ENCODE peak calls at places on chromosomes 3 and 15, in eight cellular contexts. I, E, X, J, Q, M, S and K are unnamed samples.

GRCh38 chr15:58457466-58457965 is 25.7 kb downstream of the LIPC start:
- DNase-seq in S (no peak), J (no peak), E (peak), I (no peak), Q (no peak), X (no peak), M (no peak), K (no peak)

GRCh38 chr3:52831500-52832301 is 1.2 kb upstream of the ITIH4 start:
- DNase-seq in M (no peak), X (peak), I (no peak), Q (peak), E (peak), J (no peak), S (peak), K (no peak)

GRCh38 chr3:50297384-50297775 is 1.8 kb downstream of the HYAL3 start:
- DNase-seq in E (no peak), I (no peak), S (peak), M (no peak), Q (peak), X (no peak), J (peak), K (no peak)

GRCh38 chr3:117586161-117586560 is 876.6 kb downstream of the TUSC7 start:
- DNase-seq in E (no peak), M (no peak), I (no peak), J (no peak), Q (no peak), S (no peak), X (no peak), K (no peak)

GRCh38 chr15:91552555-91552954 is 301.0 kb upstream of the SLCO3A1 start:
- DNase-seq in S (no peak), X (no peak), I (no peak), M (no peak), Q (no peak), E (no peak), J (no peak), K (no peak)

GRCh38 chr3:101850327-101851048 is 1.2 kb downstream of the NFKBIZ start:
- DNase-seq in E (peak), J (no peak), X (no peak), Q (no peak), S (no peak), I (peak), M (no peak), K (peak)

GRCh38 chr3:61966200-61966599 is 404.8 kb downstream of the PTPRG start:
- DNase-seq in E (no peak), X (no peak), J (no peak), I (no peak), Q (no peak), M (no peak), S (no peak), K (no peak)

GRCh38 chr3:168071535-168071934 is 24.2 kb downstream of the GOLIM4 start:
- DNase-seq in M (no peak), I (no peak), X (no peak), S (no peak), J (no peak), E (peak), Q (no peak), K (no peak)

GRCh38 chr3:160331127-160331937 is 67.7 kb downstream of the IFT80 start:
- DNase-seq in I (no peak), X (no peak), Q (no peak), E (peak), J (no peak), M (no peak), S (no peak), K (no peak)

GRCh38 chr3:131543714-131544113 is 40.9 kb upstream of the MRPL3 start:
- DNase-seq in I (no peak), E (peak), S (peak), X (peak), Q (peak), M (peak), J (peak), K (no peak)

GRCh38 chr15:83305696-83306291 is 21.3 kb upstream of the BNC1 start:
- DNase-seq in M (peak), E (no peak), X (peak), I (no peak), J (no peak), S (peak), Q (no peak), K (no peak)

GRCh38 chr15:68371851-68372250 is 60.1 kb downstream of the ITGA11 start:
- DNase-seq in M (no peak), Q (no peak), I (no peak), J (no peak), S (no peak), E (no peak), X (no peak), K (no peak)

GRCh38 chr3:150149651-150150051 is 179.0 kb upstream of the PFN2 start:
- DNase-seq in S (no peak), E (peak), Q (no peak), J (no peak), X (no peak), I (no peak), M (no peak), K (no peak)

GRCh38 chr3:45145681-45146614 is at the start of gene CDCP1:
- DNase-seq in E (no peak), Q (no peak), X (peak), S (peak), I (no peak), J (no peak), M (peak), K (no peak)

GRCh38 chr15:44788748-44789147 is 52.4 kb downstream of the TRIM69 start:
- DNase-seq in X (no peak), E (no peak), S (no peak), Q (no peak), J (no peak), I (peak), M (no peak), K (peak)

GRCh38 chr15:98315951-98316350 is 332.4 kb upstream of the IGF1R start:
- DNase-seq in S (no peak), J (no peak), X (no peak), M (no peak), Q (no peak), I (no peak), E (no peak), K (no peak)

GRCh38 chr15:60673918-60674558 is 195.1 kb upstream of the ICE2 start:
- DNase-seq in X (peak), Q (peak), I (no peak), J (no peak), M (peak), S (peak), E (peak), K (no peak)

GRCh38 chr15:50828610-50829206 is 63.2 kb upstream of the SPPL2A start:
- DNase-seq in Q (peak), I (no peak), M (no peak), J (no peak), E (peak), S (no peak), X (no peak), K (no peak)

GRCh38 chr15:28994142-28994829 is 108.5 kb downstream of the APBA2 start:
- DNase-seq in Q (no peak), J (no peak), X (no peak), S (no peak), E (no peak), M (no peak), I (peak), K (no peak)

GRCh38 chr15:81296673-81297072 is 27.3 kb downstream of the STARD5 start:
- DNase-seq in I (peak), J (peak), E (no peak), M (peak), S (peak), Q (no peak), X (no peak), K (peak)

GRCh38 chr15:69289312-69290146 is 9.2 kb upstream of the PAQR5 start:
- DNase-seq in J (no peak), Q (no peak), M (no peak), E (no peak), I (no peak), X (no peak), S (no peak), K (no peak)

GRCh38 chr3:69787436-69788168 is 48.3 kb downstream of the MITF start:
- DNase-seq in M (no peak), S (no peak), E (peak), Q (no peak), J (no peak), I (no peak), X (no peak), K (no peak)

GRCh38 chr3:108090701-108091497 is at the start of gene CD47:
- DNase-seq in X (peak), Q (peak), J (peak), E (peak), S (peak), I (peak), M (peak), K (peak)

GRCh38 chr3:57464801-57465200 is 79.3 kb downstream of the DNAH12 start:
- DNase-seq in I (no peak), M (no peak), X (no peak), S (no peak), J (no peak), E (peak), Q (no peak), K (no peak)

GRCh38 chr3:152350139-152350538 is 81.4 kb downstream of the MBNL1 start:
- DNase-seq in Q (no peak), J (no peak), X (no peak), S (no peak), M (no peak), I (no peak), E (no peak), K (no peak)

GRCh38 chr15:85381850-85382751 is 1.7 kb downstream of the AKAP13 start:
- DNase-seq in I (no peak), X (no peak), E (no peak), M (no peak), Q (no peak), J (no peak), S (no peak), K (no peak)
- H3K27ac ChIP-seq in I (no peak), X (peak), E (no peak), M (peak), Q (peak), J (peak), S (no peak), K (no peak)

GRCh38 chr3:142065932-142066331 is 83.4 kb downstream of the TFDP2 start:
- DNase-seq in J (no peak), Q (no peak), I (no peak), M (no peak), E (no peak), X (no peak), S (no peak), K (no peak)
- H3K4me3 ChIP-seq in J (no peak), Q (no peak), I (no peak), M (no peak), E (no peak), X (no peak), S (no peak), K (no peak)

DNA sequence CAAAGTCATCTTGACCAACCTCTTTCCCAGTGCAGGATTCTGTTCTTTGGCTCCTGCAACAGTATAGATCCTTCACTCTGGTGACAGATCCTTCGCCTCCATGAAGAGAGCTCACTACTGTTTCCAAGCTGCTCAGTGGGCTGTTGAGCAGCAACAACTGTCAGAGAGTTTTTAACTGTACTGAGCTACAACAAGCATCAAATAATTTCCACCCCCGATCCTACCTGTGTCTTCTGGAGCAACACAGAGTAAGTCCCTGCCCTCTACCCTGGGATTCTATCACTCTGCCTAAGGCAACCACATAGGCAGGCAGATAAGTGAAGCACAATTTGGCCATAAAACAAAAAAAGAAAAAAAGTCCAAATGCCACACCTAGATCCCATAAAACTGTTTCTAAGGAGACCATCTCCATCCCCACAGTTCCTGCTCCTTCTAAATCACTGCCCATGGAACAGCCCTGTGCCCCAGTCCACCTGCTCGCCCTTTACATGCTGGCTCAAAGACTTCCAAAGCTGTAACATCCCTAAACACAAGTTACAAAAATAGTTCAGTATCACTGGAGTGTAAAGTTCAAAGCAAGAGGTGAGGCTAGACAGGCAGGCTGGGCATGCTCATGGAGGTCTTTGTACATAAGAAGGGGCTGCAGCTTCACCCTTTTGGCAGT is 37.8 kb upstream of the ANPEP start:
- DNase-seq in S (no peak), Q (no peak), X (no peak), M (no peak), E (no peak), I (no peak), J (no peak), K (no peak)
- H3K27ac ChIP-seq in S (peak), Q (no peak), X (no peak), M (no peak), E (no peak), I (no peak), J (no peak), K (no peak)

DNA sequence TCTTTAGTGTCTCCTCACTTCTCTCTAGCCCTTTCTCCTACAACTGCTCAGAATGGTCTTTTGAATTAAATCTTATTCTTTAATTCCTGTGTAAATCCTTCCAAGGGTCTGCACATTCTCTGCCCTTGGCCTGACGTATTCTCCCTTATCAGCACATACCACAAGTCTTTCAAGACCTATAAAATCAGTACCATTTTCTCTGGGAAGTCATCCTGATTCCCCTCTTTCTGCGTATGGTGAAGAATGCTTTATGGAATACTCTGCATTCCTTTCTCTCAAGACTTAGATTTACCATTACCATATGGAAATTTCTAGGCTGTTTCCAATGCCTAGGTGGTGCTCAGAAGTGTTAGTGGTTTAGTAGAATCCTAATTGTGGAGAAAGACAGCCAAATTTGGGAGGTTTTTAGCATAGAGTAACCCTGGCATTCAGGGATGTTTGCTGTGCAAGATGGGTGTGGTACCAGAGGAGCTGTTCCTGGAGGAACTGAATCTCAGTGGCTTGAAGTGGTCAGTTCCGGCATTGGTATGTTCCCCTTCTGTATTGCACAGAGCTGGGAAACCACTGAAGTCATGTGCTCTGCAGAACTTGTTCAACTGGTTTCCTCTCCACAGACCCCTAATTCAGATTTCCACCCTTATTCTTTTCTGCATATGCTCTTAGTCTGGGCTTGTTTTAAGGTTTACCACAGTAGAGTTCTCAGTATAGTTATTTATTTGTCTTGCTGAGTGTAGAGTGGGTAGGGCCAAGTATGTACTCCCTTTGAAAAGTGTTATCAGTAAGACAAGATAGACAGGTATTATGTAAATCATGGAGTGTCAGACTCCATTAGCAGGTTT is 24.5 kb downstream of the IQGAP1 start:
- DNase-seq in S (peak), I (no peak), Q (no peak), J (no peak), E (peak), X (peak), M (peak), K (no peak)
- H3K4me3 ChIP-seq in S (no peak), I (peak), Q (no peak), J (no peak), E (no peak), X (no peak), M (peak), K (peak)

DNA sequence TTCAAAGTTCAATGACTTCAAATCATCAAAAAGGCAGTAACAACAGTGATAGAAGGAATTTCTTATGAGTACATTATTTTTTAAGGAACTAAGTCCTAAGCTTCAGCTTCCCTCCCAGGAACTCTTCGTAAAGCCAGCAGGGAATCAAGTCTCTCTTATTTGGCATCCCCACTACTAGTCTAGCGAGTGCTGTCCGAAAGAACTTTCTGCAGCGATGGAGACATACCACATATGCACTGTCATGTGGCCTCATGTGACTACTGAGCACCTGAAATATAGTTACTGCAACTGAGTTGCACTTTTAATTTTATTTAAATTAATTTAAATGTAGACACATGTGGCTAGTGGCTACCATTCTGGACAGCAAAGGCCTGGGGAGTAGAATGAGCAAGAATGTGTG is 23.9 kb downstream of the TSPAN3 start:
- DNase-seq in S (no peak), M (no peak), E (no peak), X (no peak), J (no peak), Q (no peak), I (no peak), K (no peak)
- H3K27ac ChIP-seq in S (no peak), M (no peak), E (no peak), X (no peak), J (no peak), Q (no peak), I (no peak), K (no peak)

GRCh38 chr3:86381247-86381646 is 609.7 kb downstream of the VGLL3 start:
- DNase-seq in S (no peak), Q (no peak), X (no peak), E (no peak), M (no peak), I (no peak), J (no peak), K (no peak)
- H3K4me3 ChIP-seq in S (no peak), Q (no peak), X (no peak), E (no peak), M (no peak), I (no peak), J (no peak), K (no peak)

GRCh38 chr15:62901916-62902554 is 140.5 kb upstream of the TPM1 start:
- DNase-seq in M (no peak), J (no peak), S (no peak), I (no peak), Q (no peak), X (no peak), E (no peak), K (no peak)
- H3K27ac ChIP-seq in M (no peak), J (peak), S (no peak), I (no peak), Q (no peak), X (peak), E (no peak), K (no peak)

GRCh38 chr15:25786040-25786439 is 77.1 kb downstream of the ATP10A start:
- DNase-seq in I (no peak), S (no peak), J (no peak), E (no peak), Q (no peak), M (no peak), X (no peak), K (no peak)

GRCh38 chr15:25789616-25790002 is 73.5 kb downstream of the ATP10A start:
- DNase-seq in S (no peak), I (no peak), X (no peak), Q (no peak), E (no peak), J (no peak), M (no peak), K (no peak)

GRCh38 chr15:25789206-25789605 is 73.9 kb downstream of the ATP10A start:
- DNase-seq in J (no peak), I (no peak), X (no peak), Q (peak), M (peak), S (no peak), E (no peak), K (no peak)

GRCh38 chr15:25787381-25787780 is 75.7 kb downstream of the ATP10A start:
- DNase-seq in Q (no peak), X (no peak), I (no peak), M (no peak), J (no peak), S (no peak), E (no peak), K (no peak)

GRCh38 chr15:25787855-25788521 is 75.1 kb downstream of the ATP10A start:
- DNase-seq in M (peak), E (peak), X (peak), S (peak), Q (no peak), J (no peak), I (no peak), K (no peak)
- H3K4me3 ChIP-seq in M (no peak), E (no peak), X (no peak), S (no peak), Q (no peak), J (no peak), I (no peak), K (no peak)